ENCODE peak calls at places on chromosome 2, in seven cellular contexts. L, I, Q, X, B, M and F are unnamed samples.

GRCh38 chr2:119745566-119745965 is 14.2 kb upstream of the PTPN4 start:
- DNase-seq in M (no peak), Q (no peak), X (no peak), I (no peak), B (no peak), L (no peak), F (no peak)

GRCh38 chr2:232485757-232486557 is 1.7 kb downstream of the ECEL1 start:
- DNase-seq in I (no peak), M (no peak), X (no peak), L (peak), B (no peak), Q (peak), F (no peak)

GRCh38 chr2:189142893-189143759 is 36.4 kb downstream of the COL5A2 start:
- DNase-seq in I (peak), M (peak), X (peak), L (peak), Q (peak), B (peak), F (peak)

GRCh38 chr2:191954446-191954845 is 107.6 kb upstream of the CAVIN2 start:
- DNase-seq in I (no peak), Q (no peak), L (no peak), B (no peak), X (no peak), M (no peak), F (no peak)

GRCh38 chr2:145258903-145259579 is 739.1 kb upstream of the ZEB2 start:
- DNase-seq in X (peak), I (peak), B (peak), L (no peak), Q (no peak), M (no peak), F (no peak)

GRCh38 chr2:159753797-159754196 is 41.5 kb downstream of the MARCHF7 start:
- DNase-seq in B (no peak), L (no peak), Q (no peak), X (no peak), I (no peak), M (no peak), F (no peak)

GRCh38 chr2:39492095-39492590 is 55.1 kb upstream of the MAP4K3 start:
- DNase-seq in X (peak), Q (no peak), B (peak), L (no peak), M (no peak), I (peak), F (no peak)

GRCh38 chr2:189834059-189834458 is 49.8 kb downstream of the PMS1 start:
- DNase-seq in I (no peak), Q (no peak), B (no peak), L (no peak), M (no peak), X (peak), F (no peak)

GRCh38 chr2:217160103-217160502 is 300.2 kb upstream of the TNP1 start:
- DNase-seq in Q (no peak), I (peak), B (peak), L (no peak), M (no peak), X (no peak), F (no peak)

GRCh38 chr2:197939787-197940186 is 135.4 kb downstream of the PLCL1 start:
- DNase-seq in M (no peak), I (no peak), B (no peak), L (no peak), Q (no peak), X (no peak), F (no peak)
- H4K8ac ChIP-seq in M (no peak), I (no peak), B (no peak), L (no peak), Q (no peak), X (no peak), F (no peak)

DNA sequence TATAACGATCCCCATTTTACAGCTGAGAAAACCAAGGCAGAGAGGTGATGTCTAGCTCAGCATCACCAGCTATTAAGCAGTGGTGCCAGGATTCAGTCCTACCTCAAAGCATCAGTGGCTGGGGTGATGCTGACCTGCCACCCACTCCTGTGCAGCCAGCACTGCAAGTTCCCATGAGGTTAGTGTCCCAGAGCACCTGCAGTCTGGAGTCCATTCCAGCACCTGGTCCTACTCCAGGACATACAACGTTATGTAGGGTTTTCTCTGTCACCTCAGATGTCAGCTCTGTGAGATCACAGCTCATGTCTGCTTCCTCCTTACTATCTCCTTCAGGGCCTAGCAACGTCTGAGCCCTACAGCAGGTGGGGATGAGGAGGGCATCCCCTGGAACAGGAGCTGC is 328.0 kb upstream of the HS6ST1 start:
- DNase-seq in X (no peak), I (no peak), M (no peak), L (no peak), Q (no peak), B (no peak), F (no peak)
- H4K8ac ChIP-seq in X (no peak), I (no peak), M (no peak), L (no peak), Q (no peak), B (no peak), F (no peak)

GRCh38 chr2:129165001-129165400 is 814.5 kb upstream of the RAB6C start:
- DNase-seq in M (no peak), X (no peak), Q (no peak), I (no peak), B (peak), L (no peak), F (no peak)
- H4K8ac ChIP-seq in M (no peak), X (no peak), Q (no peak), I (no peak), B (no peak), L (no peak), F (no peak)

GRCh38 chr2:24909555-24910177 is 10.4 kb downstream of the ADCY3 start:
- DNase-seq in B (no peak), I (peak), Q (no peak), M (no peak), L (no peak), X (no peak), F (no peak)

GRCh38 chr2:24903527-24904103 is 16.4 kb downstream of the ADCY3 start:
- DNase-seq in B (no peak), L (no peak), M (no peak), X (no peak), I (no peak), Q (no peak), F (no peak)

GRCh38 chr2:24908316-24908937 is 11.6 kb downstream of the ADCY3 start:
- DNase-seq in L (no peak), B (no peak), X (no peak), Q (no peak), M (no peak), I (no peak), F (no peak)

GRCh38 chr2:24907106-24907505 is 12.9 kb downstream of the ADCY3 start:
- DNase-seq in B (peak), I (peak), Q (no peak), L (no peak), X (peak), M (no peak), F (no peak)

GRCh38 chr2:24906466-24906865 is 13.6 kb downstream of the ADCY3 start:
- DNase-seq in Q (no peak), X (no peak), B (no peak), M (no peak), L (no peak), I (no peak), F (no peak)
- H4K8ac ChIP-seq in Q (no peak), X (no peak), B (no peak), M (no peak), L (no peak), I (no peak), F (no peak)